ENCODE peak calls at places on chromosome 22, in six cellular contexts. F is activated naive CD4-positive, alpha-beta T cell treated with anti-CD3 and anti-CD28 coated beads, Interleukin-2, amount 50 U/mL, for 16 hours; O is A549; B is adipocyte; Q is G401; U is progenitor cell of endocrine pancreas. J is an unnamed sample.

GRCh38 chr22:38937541-38937940 is 19.9 kb upstream of the APOBEC3A start:
- DNase-seq in Q (no peak), O (no peak), B (no peak), U (no peak), F (no peak), J (no peak)

GRCh38 chr22:39593061-39593930 is 22.7 kb downstream of the CACNA1I start:
- DNase-seq in U (no peak), Q (no peak), O (no peak), F (no peak), B (no peak), J (no peak)

GRCh38 chr22:32847067-32847491 is 45.6 kb downstream of the TIMP3 start:
- DNase-seq in Q (no peak), B (no peak), F (no peak), U (no peak), O (no peak), J (no peak)

GRCh38 chr22:45552580-45553332 is 50.1 kb downstream of the FBLN1 start:
- DNase-seq in U (no peak), Q (no peak), B (peak; percentile 77), O (no peak), F (no peak), J (no peak)

GRCh38 chr22:21996175-21996574 is 13.6 kb upstream of the TOP3B start:
- DNase-seq in O (no peak), F (no peak), U (no peak), B (no peak), Q (no peak), J (no peak)

GRCh38 chr22:50529416-50530279 is at the start of gene TYMP:
- DNase-seq in B (peak; percentile 20), U (no peak), O (peak; percentile 45), F (peak; percentile 72), Q (no peak), J (peak; percentile 65)

GRCh38 chr22:46036558-46037408 is 59.8 kb upstream of the WNT7B start:
- DNase-seq in U (peak; percentile 9), B (no peak), O (peak; percentile 65), F (peak; percentile 56), Q (peak; percentile 58), J (peak; percentile 62)

GRCh38 chr22:49705631-49706352 is 121.9 kb downstream of the BRD1 start:
- DNase-seq in B (no peak), O (no peak), F (peak; percentile 42), U (no peak), Q (no peak), J (no peak)

GRCh38 chr22:45334528-45334927 is 24.8 kb downstream of the FAM118A start:
- DNase-seq in O (no peak), B (no peak), F (no peak), Q (peak; percentile 94), U (no peak), J (no peak)

GRCh38 chr22:24875862-24876506 is 70.0 kb downstream of the SGSM1 start:
- DNase-seq in Q (no peak), F (no peak), B (peak; percentile 11), O (no peak), U (peak; percentile 65), J (no peak)

GRCh38 chr22:20750461-20751184 is 23.3 kb upstream of the SERPIND1 start:
- DNase-seq in U (no peak), F (peak; percentile 24), O (peak; percentile 22), Q (peak; percentile 61), B (peak; percentile 86), J (peak; percentile 29)

GRCh38 chr22:44574057-44574456 is 76.0 kb upstream of the RTL6 start:
- DNase-seq in O (peak; percentile 13), B (peak; percentile 89), Q (no peak), U (no peak), F (no peak), J (peak; percentile 56)

GRCh38 chr22:28016781-28017557 is 97.9 kb upstream of the PITPNB start:
- DNase-seq in O (no peak), U (no peak), B (no peak), Q (no peak), F (no peak), J (no peak)

GRCh38 chr22:29704528-29705285 is 15.1 kb upstream of the CABP7 start:
- DNase-seq in Q (peak; percentile 50), U (no peak), O (no peak), B (peak; percentile 18), F (no peak), J (no peak)

GRCh38 chr22:44383071-44383575 is 70.4 kb upstream of the SHISAL1 start:
- DNase-seq in U (no peak), O (no peak), F (no peak), Q (no peak), B (no peak), J (no peak)

GRCh38 chr22:47990486-47990885 is 1228.0 kb downstream of the TBC1D22A start:
- DNase-seq in O (no peak), Q (peak; percentile 97), B (no peak), U (no peak), F (no peak), J (no peak)

GRCh38 chr22:38760477-38761201 is 4.8 kb upstream of the SUN2 start:
- DNase-seq in U (no peak), F (no peak), O (no peak), B (no peak), Q (no peak), J (no peak)

GRCh38 chr22:34761111-34761510 is 304.8 kb upstream of the ISX start:
- DNase-seq in U (no peak), Q (no peak), O (no peak), B (no peak), F (no peak), J (no peak)

GRCh38 chr22:39240841-39241631 is 3.7 kb downstream of the PDGFB start:
- DNase-seq in F (peak; percentile 50), U (no peak), B (no peak), O (peak; percentile 29), Q (peak; percentile 38), J (peak; percentile 20)

GRCh38 chr22:35606916-35607315 is 10.2 kb downstream of the MB start:
- DNase-seq in B (no peak), F (no peak), Q (no peak), U (no peak), O (no peak), J (no peak)

GRCh38 chr22:27918351-27919221 is 470 bp downstream of the PITPNB start:
- DNase-seq in O (peak; percentile 27), F (peak; percentile 52), Q (peak; percentile 19), B (peak; percentile 79), U (peak; percentile 37), J (peak; percentile 43)

GRCh38 chr22:41417622-41418390 is 28.8 kb downstream of the TOB2 start:
- DNase-seq in O (no peak), U (no peak), Q (peak; percentile 99), F (no peak), B (peak; percentile 27), J (no peak)

GRCh38 chr22:20015971-20016733 is 471 bp downstream of the ARVCF start:
- DNase-seq in U (peak; percentile 31), B (peak; percentile 58), O (no peak), F (peak; percentile 31), Q (peak; percentile 19), J (peak; percentile 38)

GRCh38 chr22:40997485-40997884 is 46.3 kb downstream of the RBX1 start:
- DNase-seq in O (no peak), F (no peak), U (no peak), Q (no peak), B (no peak), J (no peak)

GRCh38 chr22:40593460-40594273 is 42.9 kb downstream of the MRTFA start:
- DNase-seq in F (no peak), B (no peak), Q (no peak), U (no peak), O (no peak), J (no peak)

GRCh38 chr22:23408321-23408720 is 171.8 kb downstream of the IGLL1 start:
- DNase-seq in O (no peak), F (no peak), U (no peak), B (no peak), Q (no peak), J (no peak)

GRCh38 chr22:44196731-44197131 is 16.0 kb downstream of the PARVG start:
- DNase-seq in F (no peak), O (no peak), B (no peak), Q (no peak), U (no peak), J (no peak)

GRCh38 chr22:45534339-45535192 is 31.9 kb downstream of the FBLN1 start:
- DNase-seq in F (no peak), O (no peak), B (no peak), Q (peak; percentile 79), U (no peak), J (no peak)

GRCh38 chr22:38415046-38415445 is 40.0 kb downstream of the KCNJ4 start:
- DNase-seq in F (no peak), O (no peak), B (no peak), U (peak; percentile 5), Q (no peak), J (no peak)

GRCh38 chr22:30610299-30610698 is 3.3 kb downstream of the TCN2 start:
- DNase-seq in U (no peak), B (no peak), F (no peak), O (no peak), Q (no peak), J (no peak)